ENCODE peak calls at places on chromosome 20, in seven cellular contexts. W, Z, V, E, X, A and D are unnamed samples. For H3K4me1, the result is how much of the 10 kb centered on the place peaks cover.

GRCh38 chr20:17357238-17357637 is 130.4 kb downstream of the PCSK2 start:
- DNase-seq in X (no peak), V (no peak), W (no peak), Z (no peak), A (no peak), E (no peak), D (no peak)

GRCh38 chr20:24987244-24987643 is 5.3 kb downstream of the APMAP start:
- DNase-seq in V (no peak), E (no peak), W (no peak), A (peak), X (no peak), Z (no peak), D (no peak)

GRCh38 chr20:37997516-37997915 is 35.7 kb downstream of the TTI1 start:
- DNase-seq in E (no peak), W (no peak), V (no peak), Z (no peak), X (no peak), A (no peak), D (no peak)

GRCh38 chr20:56795492-56795891 is 166.4 kb downstream of the TFAP2C start:
- DNase-seq in X (no peak), V (no peak), E (no peak), W (no peak), A (no peak), Z (no peak), D (no peak)

GRCh38 chr20:64069614-64070243 is 6.7 kb downstream of the TCEA2 start:
- DNase-seq in W (peak), X (no peak), E (peak), Z (no peak), V (no peak), A (peak), D (peak)

GRCh38 chr20:11993886-11994466 is 76.3 kb downstream of the BTBD3 start:
- DNase-seq in E (no peak), A (no peak), W (no peak), Z (no peak), X (no peak), V (no peak), D (no peak)

GRCh38 chr20:45918182-45918737 is 6.3 kb upstream of the PLTP start:
- DNase-seq in X (no peak), A (no peak), E (no peak), Z (no peak), V (no peak), W (no peak), D (peak)

GRCh38 chr20:15902493-15902892 is 670.8 kb downstream of the KIF16B start:
- DNase-seq in W (no peak), A (no peak), V (peak), X (no peak), Z (no peak), E (no peak), D (peak)

GRCh38 chr20:63042448-63043071 is 35.8 kb upstream of the BHLHE23 start:
- DNase-seq in X (peak), E (no peak), A (no peak), W (peak), V (no peak), Z (no peak), D (no peak)

GRCh38 chr20:63041776-63042175 is 35.0 kb upstream of the BHLHE23 start:
- DNase-seq in V (no peak), X (no peak), W (no peak), E (no peak), Z (no peak), A (no peak), D (no peak)

GRCh38 chr20:63044204-63044600 is 37.4 kb upstream of the BHLHE23 start:
- DNase-seq in E (no peak), V (no peak), Z (no peak), X (no peak), W (no peak), A (no peak), D (no peak)

GRCh38 chr20:63044605-63045004 is 37.8 kb upstream of the BHLHE23 start:
- DNase-seq in V (no peak), A (no peak), W (no peak), X (no peak), Z (no peak), E (no peak), D (no peak)

DNA sequence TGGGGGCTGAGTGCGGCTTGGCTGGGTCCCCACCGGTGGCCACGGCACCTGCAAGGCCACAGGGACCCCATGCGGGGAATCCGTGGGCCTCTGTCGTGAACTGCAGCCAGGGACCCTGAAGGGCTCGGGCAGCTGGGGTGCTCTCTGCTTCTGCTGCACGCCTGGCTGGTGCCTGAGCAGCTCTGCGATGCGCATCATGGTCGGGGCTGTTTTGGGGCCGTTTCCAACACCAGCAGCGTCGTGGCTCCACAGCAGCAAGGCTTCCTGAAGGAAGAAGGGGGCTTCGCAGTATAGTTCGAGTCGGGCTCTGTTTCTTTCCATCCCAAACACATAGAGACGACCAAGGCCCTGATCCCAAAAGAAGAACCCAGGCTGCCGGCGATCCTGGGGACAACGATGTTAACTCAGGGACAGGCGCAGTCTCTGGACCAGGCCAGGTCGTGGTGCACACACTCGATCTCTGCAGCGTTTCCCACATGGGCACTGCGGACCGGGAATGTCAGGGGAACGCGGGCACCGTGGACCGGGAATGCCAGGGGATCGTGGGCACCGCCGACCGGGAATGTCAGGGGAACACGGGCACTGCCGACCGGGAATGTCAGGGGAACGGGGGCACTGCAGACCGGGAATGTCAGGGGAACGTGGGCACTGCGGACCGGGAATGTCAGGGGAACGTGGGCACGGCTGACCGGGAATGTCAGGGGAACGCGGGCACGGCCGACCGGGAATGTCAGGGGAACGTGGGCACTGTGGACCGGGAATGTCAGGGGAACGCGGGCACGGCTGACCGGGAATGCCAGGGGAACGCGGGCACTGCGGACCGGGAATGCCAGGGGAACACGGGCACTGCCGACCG is 36.8 kb upstream of the BHLHE23 start:
- DNase-seq in W (no peak), X (no peak), Z (no peak), E (no peak), V (no peak), A (no peak), D (no peak)
- H3K9ac ChIP-seq in W (no peak), X (no peak), Z (no peak), E (no peak), V (no peak), A (no peak), D (no peak)

DNA sequence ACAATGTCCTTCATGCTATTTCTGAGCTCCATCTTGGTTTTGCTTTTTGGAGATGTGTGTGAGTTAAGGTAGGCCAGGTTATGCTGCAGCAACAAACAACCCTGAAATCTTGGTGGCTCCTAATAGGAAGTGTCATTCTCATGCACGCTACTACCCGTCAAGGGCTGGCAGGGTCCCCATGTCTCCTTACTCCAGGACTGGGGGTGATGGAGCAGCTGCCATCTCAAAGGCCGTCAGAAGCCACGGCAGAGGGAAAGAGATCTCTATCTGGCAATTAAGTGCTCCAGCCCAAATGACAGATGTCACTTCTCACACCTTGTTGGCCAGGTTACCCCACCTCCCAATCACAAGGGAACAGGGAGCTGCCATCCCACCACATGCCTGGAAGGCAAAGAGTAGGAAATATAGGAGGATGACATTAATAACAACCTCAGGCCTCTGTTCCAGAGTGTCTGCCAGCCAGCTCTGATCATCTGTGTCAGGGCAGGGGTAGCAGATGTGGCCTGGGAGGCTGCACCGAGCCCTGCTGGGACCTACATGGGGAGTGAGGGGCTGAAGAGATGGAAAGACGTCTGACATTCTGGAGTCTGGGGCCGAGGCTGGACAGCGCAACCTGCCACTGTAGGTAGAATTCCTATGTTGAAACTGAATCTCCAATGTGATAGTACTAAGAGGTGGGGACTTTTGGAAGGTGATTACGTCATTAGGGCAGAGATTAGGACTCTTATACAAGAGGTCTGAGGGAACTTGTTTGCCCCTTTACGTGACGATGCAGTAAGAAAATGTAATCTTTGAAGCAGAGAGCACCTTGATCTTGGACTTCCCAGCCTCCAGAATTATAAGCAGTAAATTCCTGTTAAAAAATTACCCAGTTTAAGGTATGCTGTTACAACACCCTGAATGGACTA is 4.8 kb upstream of the SDCBP2 start:
- DNase-seq in E (no peak), V (no peak), X (no peak), Z (no peak), A (no peak), W (no peak), D (no peak)
- H3K4me1 ChIP-seq in E (under half), V (under half), X (under half), Z (under half), A (under half), W (under half), D (half or more)

GRCh38 chr20:44038681-44039123 is 124.0 kb downstream of the TOX2 start:
- DNase-seq in E (peak), A (no peak), X (no peak), W (no peak), V (no peak), Z (no peak), D (no peak)
- TF ChIP-seq MAX in E (no peak), A (no peak), X (no peak), W (no peak), V (peak), Z (no peak), D (no peak)

DNA sequence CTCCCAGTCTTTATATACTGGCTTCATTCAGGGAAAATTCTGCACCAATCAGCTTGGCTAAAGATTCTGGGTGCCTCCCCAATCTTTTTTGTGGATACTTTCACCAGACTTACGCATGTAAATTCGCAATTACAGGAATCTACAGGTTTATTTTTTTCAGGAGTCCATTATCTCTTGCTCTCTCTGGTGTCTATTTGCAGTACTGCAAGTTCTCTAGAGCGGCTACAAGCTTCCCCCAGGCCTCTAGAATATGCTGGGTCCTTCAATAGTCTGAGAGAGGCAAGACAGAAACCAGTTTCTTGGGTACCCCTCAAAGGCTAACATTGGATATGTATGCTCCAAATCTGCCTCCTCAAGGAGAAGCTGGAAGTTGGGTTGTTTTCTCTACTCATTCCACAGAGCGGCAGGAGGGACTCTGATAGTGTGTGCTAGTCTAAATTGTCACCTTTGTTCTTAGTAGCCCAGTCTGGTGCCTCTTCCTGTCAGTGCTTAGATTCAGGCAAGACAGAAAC is 58.5 kb downstream of the SUN5 start:
- DNase-seq in V (no peak), Z (peak), W (peak), A (peak), X (no peak), E (peak), D (peak)
- H3K9ac ChIP-seq in V (no peak), Z (no peak), W (no peak), A (no peak), X (no peak), E (no peak), D (no peak)

DNA sequence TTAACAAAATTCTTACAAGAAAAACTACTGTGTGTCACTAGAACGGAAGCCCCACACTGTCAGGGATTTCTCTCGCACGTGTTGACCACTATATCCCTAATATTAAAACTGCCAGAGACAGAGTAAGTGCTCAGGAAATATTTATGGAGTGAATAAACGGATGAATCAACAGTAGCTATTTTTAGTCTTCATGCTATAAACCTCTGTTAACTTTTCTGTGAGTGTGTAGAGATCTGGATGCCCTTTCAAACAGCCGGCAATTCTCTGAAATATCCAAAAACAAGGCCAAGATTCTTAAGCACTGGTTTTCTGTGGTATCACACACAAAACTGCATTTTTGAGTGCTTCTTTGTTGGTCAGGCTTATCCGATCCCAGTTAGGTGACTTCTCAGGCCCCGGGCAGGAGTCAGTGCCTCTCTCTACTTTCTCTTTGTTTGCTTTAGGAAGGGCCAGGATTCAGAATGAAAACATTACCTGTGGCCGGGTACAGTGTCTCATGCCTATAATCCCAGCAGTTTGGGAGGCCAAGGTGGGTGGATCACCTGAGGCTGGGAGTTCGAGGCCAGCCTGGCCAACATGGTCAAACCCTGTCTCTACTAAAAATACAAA is 15.7 kb downstream of the ATP9A start:
- DNase-seq in W (no peak), A (peak), V (no peak), E (no peak), X (no peak), Z (no peak), D (peak)
- H3K4me1 ChIP-seq in W (under half), A (half or more), V (under half), E (under half), X (under half), Z (half or more), D (under half)

GRCh38 chr20:54195483-54196472 is 12.1 kb upstream of the PFDN4 start:
- DNase-seq in W (no peak), E (no peak), X (peak), V (no peak), Z (no peak), A (peak), D (no peak)
- TF ChIP-seq MAX in W (no peak), E (no peak), X (no peak), V (no peak), Z (peak), A (no peak), D (no peak)

GRCh38 chr20:48623176-48623905 is 204.5 kb downstream of the PREX1 start:
- DNase-seq in E (no peak), Z (no peak), V (no peak), A (no peak), X (no peak), W (no peak), D (no peak)

GRCh38 chr20:48625136-48625900 is 202.5 kb downstream of the PREX1 start:
- DNase-seq in X (no peak), V (no peak), Z (no peak), A (no peak), E (no peak), W (no peak), D (no peak)

GRCh38 chr20:48623906-48624265 is 203.9 kb downstream of the PREX1 start:
- DNase-seq in W (no peak), Z (no peak), E (no peak), V (no peak), A (no peak), X (no peak), D (no peak)

GRCh38 chr20:48626226-48626937 is 201.4 kb downstream of the PREX1 start:
- DNase-seq in X (no peak), V (no peak), E (no peak), Z (no peak), W (no peak), A (no peak), D (no peak)

GRCh38 chr20:48624315-48625020 is 203.3 kb downstream of the PREX1 start:
- DNase-seq in V (no peak), X (no peak), A (no peak), E (no peak), Z (no peak), W (no peak), D (no peak)
- H3K9ac ChIP-seq in V (no peak), X (no peak), A (no peak), E (no peak), Z (no peak), W (no peak), D (no peak)